ENCODE peak calls at places on chromosomes 12 and 14, in six cellular contexts. F is tibial artery, E is DND-41, S is AG10803, U is bronchial epithelial cell, H is brain microvascular endothelial cell. L is an unnamed sample.

GRCh38 chr12:116591608-116592115 is 32.5 kb downstream of the MAP1LC3B2 start:
- DNase-seq in H (no peak), F (no peak), S (no peak), U (no peak), E (no peak), L (no peak)

GRCh38 chr14:75069021-75069810 is at the start of gene ZC2HC1C:
- DNase-seq in H (peak), S (peak), U (peak), F (peak), E (no peak), L (no peak)

GRCh38 chr12:81070846-81071245 is 7.0 kb upstream of the ACSS3 start:
- DNase-seq in F (no peak), U (peak), H (no peak), E (no peak), S (no peak), L (no peak)

GRCh38 chr14:21066882-21067502 is 3.1 kb upstream of the ARHGEF40 start:
- DNase-seq in H (no peak), U (peak), E (no peak), S (no peak), F (no peak), L (peak)

GRCh38 chr14:39015360-39015961 is 87.6 kb downstream of the SEC23A start:
- DNase-seq in F (no peak), H (peak), S (peak), E (peak), U (peak), L (peak)

GRCh38 chr14:62734831-62735230 is 310.4 kb downstream of the KCNH5 start:
- DNase-seq in F (no peak), S (no peak), H (no peak), E (no peak), U (peak), L (no peak)

GRCh38 chr12:57111046-57111698 is at the start of gene STAT6:
- DNase-seq in F (peak), U (peak), H (peak), S (peak), E (peak), L (peak)

GRCh38 chr12:44748950-44749468 is 127.1 kb downstream of the NELL2 start:
- DNase-seq in S (no peak), E (no peak), H (no peak), U (no peak), F (no peak), L (no peak)

GRCh38 chr12:80937391-80938238 is at the start of gene LIN7A:
- DNase-seq in U (no peak), S (peak), H (peak), F (peak), E (no peak), L (no peak)

GRCh38 chr14:48027115-48027514 is 351.7 kb upstream of the MDGA2 start:
- DNase-seq in U (no peak), F (no peak), H (no peak), S (no peak), E (no peak), L (no peak)

GRCh38 chr14:51520087-51520486 is 131.6 kb upstream of the FRMD6 start:
- DNase-seq in E (no peak), U (peak), H (no peak), S (peak), F (no peak), L (no peak)

GRCh38 chr12:79006306-79006705 is 141.7 kb downstream of the SYT1 start:
- DNase-seq in H (peak), U (peak), S (peak), E (no peak), F (no peak), L (no peak)

GRCh38 chr12:81963651-81964050 is 204.5 kb upstream of the PPFIA2 start:
- DNase-seq in S (no peak), E (no peak), F (no peak), U (no peak), H (no peak), L (no peak)

GRCh38 chr14:61609143-61609851 is 86.0 kb upstream of the HIF1A start:
- DNase-seq in U (no peak), S (peak), E (no peak), F (no peak), H (no peak), L (no peak)

GRCh38 chr14:101367421-101368261 is 193.7 kb upstream of the DIO3 start:
- DNase-seq in U (no peak), F (no peak), S (no peak), E (no peak), H (no peak), L (no peak)

GRCh38 chr14:69693823-69694729 is 72.9 kb upstream of the SRSF5 start:
- DNase-seq in U (peak), S (no peak), E (no peak), F (no peak), H (no peak), L (no peak)

GRCh38 chr12:122080149-122081107 is 1.9 kb downstream of the MLXIP start:
- DNase-seq in H (peak), F (peak), S (peak), U (peak), E (no peak), L (no peak)

GRCh38 chr12:57476993-57477709 is 2.5 kb downstream of the ARHGAP9 start:
- DNase-seq in U (no peak), E (peak), F (no peak), H (no peak), S (no peak), L (no peak)

GRCh38 chr14:60981626-60982455 is 796 bp downstream of the SLC38A6 start:
- DNase-seq in S (peak), H (peak), E (no peak), U (peak), F (no peak), L (no peak)

GRCh38 chr12:53996188-53996885 is 3.6 kb upstream of the HOXC9 start:
- DNase-seq in U (no peak), E (no peak), F (no peak), H (no peak), S (no peak), L (no peak)

GRCh38 chr12:112841891-112842290 is 50.3 kb downstream of the RPH3A start:
- DNase-seq in S (peak), F (no peak), H (peak), U (peak), E (no peak), L (no peak)

GRCh38 chr14:72856530-72857264 is 37.2 kb downstream of the DPF3 start:
- DNase-seq in S (no peak), U (no peak), E (no peak), H (no peak), F (no peak), L (no peak)

GRCh38 chr12:77847665-77848431 is 17.2 kb downstream of the NAV3 start:
- DNase-seq in S (peak), E (no peak), U (peak), H (peak), F (no peak), L (no peak)

GRCh38 chr14:63328787-63329737 is 10.3 kb upstream of the GPHB5 start:
- DNase-seq in U (no peak), H (no peak), F (no peak), S (no peak), E (no peak), L (no peak)

GRCh38 chr12:111276189-111276588 is 92.7 kb downstream of the PHETA1 start:
- DNase-seq in F (no peak), U (peak), E (no peak), H (peak), S (no peak), L (no peak)

GRCh38 chr12:125403145-125403789 is 338.0 kb downstream of the AACS start:
- DNase-seq in E (peak), U (peak), S (peak), H (peak), F (no peak), L (peak)

GRCh38 chr12:67650528-67651379 is 2.2 kb downstream of the DYRK2 start:
- DNase-seq in F (no peak), E (peak), S (no peak), U (no peak), H (no peak), L (no peak)

DNA sequence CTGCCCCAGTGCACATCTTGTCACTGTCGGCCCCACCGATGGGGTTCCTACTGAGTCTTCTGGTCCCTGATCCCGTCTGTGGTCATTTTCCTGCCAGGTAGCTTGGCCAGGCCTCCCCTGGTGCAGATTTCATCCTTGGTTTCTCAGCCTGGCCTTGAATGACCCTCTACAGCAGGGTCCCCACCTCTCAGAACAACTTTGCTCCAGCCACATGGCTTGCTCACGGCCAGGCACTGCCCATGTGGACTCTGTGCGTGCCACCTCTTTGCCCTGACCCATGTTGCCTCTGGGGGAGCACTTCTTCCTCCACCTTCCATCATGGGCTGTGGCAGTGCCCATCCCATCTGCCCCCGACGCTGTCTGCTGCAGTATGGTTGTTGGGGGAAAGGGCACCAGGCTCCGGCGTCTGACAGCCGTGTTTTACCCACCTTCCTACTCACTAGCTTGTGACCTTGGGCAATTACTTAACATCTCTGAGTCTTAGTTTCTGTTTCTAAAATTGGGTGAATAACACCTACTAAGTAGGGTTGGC is 2.0 kb upstream of the PTPN6 start:
- DNase-seq in F (no peak), S (no peak), E (no peak), U (no peak), H (no peak), L (no peak)
- H3K4me3 ChIP-seq in F (no peak), S (no peak), E (no peak), U (no peak), H (no peak), L (no peak)

GRCh38 chr12:40002178-40003169 is 103.4 kb downstream of the SLC2A13 start:
- DNase-seq in H (no peak), U (no peak), F (no peak), S (no peak), E (no peak), L (no peak)
- H3K4me3 ChIP-seq in H (no peak), U (no peak), F (no peak), S (no peak), E (no peak), L (no peak)

GRCh38 chr12:14714437-14714836 is 18.0 kb upstream of the GUCY2C start:
- DNase-seq in S (no peak), H (no peak), F (no peak), E (no peak), U (no peak), L (no peak)
- H3K4me3 ChIP-seq in S (no peak), H (no peak), F (no peak), E (no peak), U (no peak), L (no peak)

GRCh38 chr12:91142184-91142583 is 30.9 kb upstream of the LUM start:
- DNase-seq in U (no peak), S (peak), H (peak), F (no peak), E (no peak), L (no peak)

GRCh38 chr12:91139264-91139663 is 28.0 kb upstream of the LUM start:
- DNase-seq in F (no peak), H (no peak), E (no peak), U (no peak), S (peak), L (no peak)

GRCh38 chr12:91140660-91141045 is 29.4 kb upstream of the LUM start:
- DNase-seq in F (peak), E (no peak), U (no peak), S (peak), H (peak), L (no peak)

GRCh38 chr12:91138337-91138905 is 27.1 kb upstream of the LUM start:
- DNase-seq in E (no peak), H (no peak), F (no peak), U (no peak), S (peak), L (no peak)

DNA sequence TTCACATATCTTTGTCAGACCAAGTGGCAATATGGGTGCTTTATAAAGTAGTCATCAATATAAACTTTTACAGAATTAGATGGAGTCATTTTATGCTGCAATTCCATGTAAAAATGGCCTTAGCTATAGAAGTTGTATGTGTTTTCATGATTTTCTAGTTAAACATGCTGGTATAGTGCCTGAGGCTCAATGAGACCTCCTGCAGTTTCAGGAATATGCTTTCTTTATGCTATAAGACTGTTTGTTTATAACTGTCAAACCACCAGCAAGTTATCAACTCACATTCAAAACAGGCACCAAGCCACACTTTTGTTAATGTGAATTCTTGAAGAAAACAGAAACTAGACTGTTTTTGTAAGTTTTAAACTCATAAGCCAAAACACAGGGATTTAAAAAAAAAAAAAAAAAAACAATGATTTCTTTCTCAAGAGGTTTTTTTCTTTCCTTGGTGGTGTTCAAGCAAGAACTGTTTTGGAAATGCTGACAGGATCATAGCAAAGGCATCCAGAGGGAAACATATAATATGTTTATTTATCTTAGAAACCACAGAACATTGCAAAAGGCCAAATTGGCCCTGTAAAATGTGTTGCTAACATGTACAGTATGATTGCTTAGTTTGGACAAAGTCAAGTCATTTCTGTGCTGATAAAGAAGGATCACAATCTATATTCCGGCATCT is 28.8 kb upstream of the LUM start:
- DNase-seq in F (no peak), E (no peak), S (peak), H (peak), U (peak), L (no peak)
- H3K4me3 ChIP-seq in F (no peak), E (no peak), S (no peak), H (no peak), U (no peak), L (no peak)

GRCh38 chr12:49346659-49347306 is at the start of gene DNAJC22:
- DNase-seq in H (no peak), F (no peak), E (no peak), S (no peak), U (peak), L (no peak)

GRCh38 chr12:49345048-49345839 is 1.4 kb upstream of the DNAJC22 start:
- DNase-seq in U (no peak), E (no peak), F (no peak), H (no peak), S (no peak), L (no peak)

GRCh38 chr12:49344486-49345047 is 2.1 kb upstream of the DNAJC22 start:
- DNase-seq in H (no peak), U (no peak), F (no peak), S (no peak), E (no peak), L (no peak)

GRCh38 chr12:49347307-49348237 is 884 bp downstream of the DNAJC22 start:
- DNase-seq in E (peak), U (peak), H (peak), F (no peak), S (peak), L (peak)

GRCh38 chr12:49345840-49346658 is 639 bp upstream of the DNAJC22 start:
- DNase-seq in F (no peak), E (no peak), S (no peak), U (no peak), H (no peak), L (no peak)
- H3K4me3 ChIP-seq in F (peak), E (no peak), S (peak), U (peak), H (peak), L (no peak)

DNA sequence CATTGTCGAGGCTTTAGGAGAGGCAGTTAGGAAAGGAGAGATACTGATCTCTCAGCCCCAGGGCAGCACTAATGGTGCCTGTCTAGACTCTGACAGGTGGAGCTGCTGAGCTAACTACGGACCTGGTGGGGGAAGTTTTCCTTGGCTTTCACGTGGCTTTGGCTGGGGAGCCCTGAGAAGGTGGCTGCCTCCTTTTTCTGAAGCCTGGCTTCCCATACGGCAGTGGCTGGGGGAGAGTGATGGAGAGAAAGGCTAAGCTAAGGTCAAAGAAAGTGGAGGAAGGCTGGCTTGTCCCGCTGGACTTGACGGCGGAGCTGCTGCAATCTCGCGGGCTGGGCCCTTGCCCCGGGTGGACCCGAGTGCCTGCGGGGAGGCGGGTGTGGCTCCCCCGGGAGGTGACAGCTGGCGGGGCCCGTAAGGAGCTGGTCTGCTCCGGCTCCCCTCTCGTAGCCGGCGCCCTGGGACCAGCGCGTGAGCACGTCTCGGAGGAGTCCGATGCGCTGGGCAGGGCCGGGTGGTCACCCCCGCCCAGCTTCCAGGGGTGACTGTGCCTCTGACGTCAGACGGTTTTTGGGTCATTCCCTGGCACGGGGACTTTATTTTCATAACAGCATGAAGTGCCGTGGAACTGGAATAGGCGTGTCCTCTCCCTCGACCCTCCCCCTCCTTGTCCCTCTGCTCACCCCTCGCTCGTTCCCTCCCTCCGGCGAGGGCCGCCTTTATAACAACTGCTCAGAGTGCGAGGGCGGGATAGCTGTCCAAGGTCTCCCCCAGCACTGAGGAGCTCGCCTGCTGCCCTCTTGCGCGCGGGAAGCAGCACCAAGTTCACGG is at the start of gene GPRC5A:
- DNase-seq in E (no peak), U (peak), F (peak), H (peak), S (peak), L (no peak)
- H3K4me3 ChIP-seq in E (no peak), U (peak), F (peak), H (peak), S (peak), L (no peak)

GRCh38 chr14:35809597-35809996 is 502 bp upstream of the RALGAPA1 start:
- DNase-seq in E (no peak), F (no peak), H (no peak), U (no peak), S (no peak), L (no peak)
- H3K4me3 ChIP-seq in E (peak), F (peak), H (no peak), U (no peak), S (peak), L (no peak)

DNA sequence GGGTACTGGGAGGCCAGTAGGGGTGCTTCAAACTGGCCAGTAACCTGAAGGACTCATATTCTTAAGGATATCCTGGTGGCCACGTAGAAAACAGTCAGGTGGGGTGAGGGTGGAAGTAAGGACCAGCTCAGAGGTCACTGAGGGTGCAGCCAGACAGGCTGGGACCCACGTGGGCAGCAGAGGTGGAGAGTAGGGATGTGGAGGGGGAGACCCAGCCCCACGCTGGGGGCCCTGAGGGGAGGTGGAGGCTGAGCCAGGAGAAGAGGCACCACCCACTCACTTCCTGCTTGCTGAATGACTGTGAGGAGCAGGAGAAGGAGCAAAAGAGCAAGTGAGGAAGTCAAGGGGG is 12.6 kb upstream of the SERPINA3 start:
- DNase-seq in S (no peak), H (peak), U (no peak), E (no peak), F (no peak), L (no peak)
- H3K4me3 ChIP-seq in S (no peak), H (no peak), U (no peak), E (no peak), F (no peak), L (no peak)

DNA sequence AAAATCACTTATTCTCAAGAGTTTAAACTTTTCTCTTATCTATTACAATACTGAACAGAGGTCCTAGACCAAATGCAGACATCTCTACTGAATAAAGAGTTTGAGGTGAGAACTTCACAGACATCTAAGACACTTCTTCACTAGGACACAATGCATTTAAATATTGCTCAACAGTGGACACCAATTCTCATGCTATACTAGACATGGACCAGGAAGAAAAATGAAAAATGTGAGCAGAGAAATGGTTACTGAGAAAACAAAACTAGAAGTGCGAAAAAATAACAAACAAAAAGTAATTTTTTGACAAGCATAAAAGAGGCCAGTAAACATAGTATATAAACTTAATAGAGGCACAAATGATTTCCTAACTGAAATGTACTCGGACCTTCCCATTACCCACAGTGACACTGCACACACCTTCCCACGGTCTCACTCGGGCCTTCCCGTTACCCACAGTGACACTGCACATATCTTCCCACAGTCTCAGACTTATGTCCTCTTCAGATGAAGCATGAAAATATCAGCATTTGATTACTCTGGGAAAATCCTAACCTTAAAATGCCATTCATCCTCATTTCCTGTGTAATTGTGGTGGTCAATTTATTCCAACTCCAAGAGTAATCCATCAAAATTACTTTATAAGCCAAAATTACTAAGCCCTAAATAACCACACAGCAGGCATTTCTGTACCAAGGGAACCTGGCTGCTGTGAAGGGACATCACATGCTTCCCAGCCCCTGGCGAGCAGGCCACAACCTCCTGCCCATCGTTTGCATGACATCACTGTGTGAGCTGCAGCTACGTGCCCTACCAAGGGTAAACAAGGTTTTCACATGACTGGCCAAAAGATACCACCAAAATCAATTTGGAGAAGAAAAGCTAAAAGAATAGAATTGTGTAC is 6.4 kb downstream of the SLC15A4 start:
- DNase-seq in U (peak), F (peak), H (peak), E (no peak), S (peak), L (no peak)
- H3K4me3 ChIP-seq in U (no peak), F (no peak), H (no peak), E (no peak), S (no peak), L (no peak)